ENCODE peak calls at places on chromosomes 11 and 22, in seven cellular contexts. M is kidney epithelial cell, G is breast epithelium, J is heart left ventricle, C is Calu3, S is lower lobe of right lung, Y is left ventricle myocardium inferior. A is an unnamed sample.

GRCh38 chr11:71201231-71201630 is 51.1 kb downstream of the SHANK2 start:
- DNase-seq in Y (no peak), G (no peak), J (no peak), S (peak), M (no peak), C (no peak), A (no peak)

GRCh38 chr22:21569459-21570161 is 2.1 kb downstream of the UBE2L3 start:
- DNase-seq in Y (no peak), J (no peak), G (no peak), C (no peak), M (no peak), S (no peak), A (no peak)

GRCh38 chr22:49724893-49725489 is 102.7 kb downstream of the BRD1 start:
- DNase-seq in J (peak), C (peak), G (no peak), S (peak), M (no peak), Y (peak), A (peak)

GRCh38 chr11:20658135-20658534 is 11.3 kb upstream of the NELL1 start:
- DNase-seq in C (no peak), S (no peak), Y (no peak), G (no peak), M (no peak), J (no peak), A (no peak)

GRCh38 chr11:17208257-17208999 is 642 bp upstream of the PIK3C2A start:
- DNase-seq in Y (no peak), S (no peak), M (peak), C (peak), J (no peak), G (peak), A (peak)

GRCh38 chr11:6012055-6012668 is 5.4 kb upstream of the OR56A4 start:
- DNase-seq in M (no peak), Y (no peak), G (no peak), J (no peak), S (no peak), C (no peak), A (no peak)

GRCh38 chr11:108497317-108498045 is 703 bp downstream of the POGLUT3 start:
- DNase-seq in Y (peak), S (peak), J (peak), M (peak), C (peak), G (peak), A (peak)

GRCh38 chr11:66192181-66192888 is 76.1 kb upstream of the RAB1B start:
- DNase-seq in Y (no peak), S (no peak), C (no peak), G (peak), J (no peak), M (no peak), A (peak)

GRCh38 chr11:115964091-115964490 is 459.9 kb upstream of the CADM1 start:
- DNase-seq in C (no peak), G (no peak), S (no peak), M (no peak), J (no peak), Y (no peak), A (no peak)

GRCh38 chr11:104625246-104625645 is 273.0 kb downstream of the CASP12 start:
- DNase-seq in S (no peak), G (no peak), J (no peak), C (no peak), M (no peak), Y (no peak), A (peak)

GRCh38 chr11:125373426-125374391 is 122.4 kb downstream of the FEZ1 start:
- DNase-seq in C (no peak), S (no peak), M (no peak), Y (peak), G (no peak), J (no peak), A (no peak)

GRCh38 chr11:95459268-95460040 is 228.5 kb upstream of the SESN3 start:
- DNase-seq in C (no peak), G (no peak), S (no peak), J (no peak), M (no peak), Y (no peak), A (peak)

GRCh38 chr11:608751-609354 is 6.9 kb downstream of the IRF7 start:
- DNase-seq in S (no peak), G (no peak), M (no peak), Y (no peak), C (no peak), J (peak), A (no peak)

GRCh38 chr22:20948989-20949388 is 18.1 kb upstream of the AIFM3 start:
- DNase-seq in J (no peak), S (no peak), C (no peak), Y (no peak), G (no peak), M (no peak), A (no peak)

GRCh38 chr11:61482513-61482912 is 26.0 kb upstream of the LRRC10B start:
- DNase-seq in Y (no peak), G (no peak), S (no peak), C (peak), M (no peak), J (no peak), A (no peak)

GRCh38 chr11:46075168-46075567 is 46.1 kb downstream of the PHF21A start:
- DNase-seq in C (peak), J (no peak), S (no peak), Y (no peak), G (no peak), M (peak), A (peak)

GRCh38 chr11:109291553-109291952 is 130.4 kb upstream of the C11orf87 start:
- DNase-seq in J (no peak), Y (no peak), S (no peak), G (no peak), M (no peak), C (no peak), A (no peak)

GRCh38 chr11:57434640-57435546 is 8.0 kb upstream of the SLC43A3 start:
- DNase-seq in Y (no peak), C (no peak), M (peak), J (no peak), S (no peak), G (peak), A (peak)

GRCh38 chr11:13983081-13983751 is 20.7 kb downstream of the SPON1 start:
- DNase-seq in S (no peak), C (no peak), M (no peak), G (no peak), J (peak), Y (no peak), A (peak)

GRCh38 chr11:121418625-121419114 is 33.4 kb upstream of the SORL1 start:
- DNase-seq in S (peak), G (no peak), C (no peak), Y (no peak), M (no peak), J (no peak), A (no peak)

GRCh38 chr22:20787746-20788626 is 14.1 kb downstream of the SERPIND1 start:
- DNase-seq in C (no peak), J (no peak), G (no peak), Y (no peak), M (no peak), S (no peak), A (no peak)

GRCh38 chr22:34354071-34354817 is 434.0 kb upstream of the LARGE1 start:
- DNase-seq in S (no peak), C (no peak), G (no peak), M (no peak), J (no peak), Y (no peak), A (no peak)

GRCh38 chr22:34356481-34356880 is 436.2 kb upstream of the LARGE1 start:
- DNase-seq in J (no peak), M (no peak), Y (no peak), G (no peak), S (no peak), C (no peak), A (no peak)
- TF ChIP-seq CTCF in J (no peak), M (no peak), Y (no peak), G (no peak), S (no peak), C (no peak), A (no peak)

GRCh38 chr11:119101759-119102423 is at the start of gene DPAGT1:
- DNase-seq in M (peak), J (peak), Y (peak), S (peak), C (peak), G (peak), A (peak)

GRCh38 chr11:119099707-119100106 is 1.9 kb downstream of the DPAGT1 start:
- DNase-seq in G (no peak), Y (no peak), M (no peak), C (no peak), J (no peak), S (no peak), A (no peak)

GRCh38 chr11:119100960-119101349 is 698 bp downstream of the DPAGT1 start:
- DNase-seq in M (no peak), C (no peak), G (no peak), J (no peak), Y (no peak), S (no peak), A (no peak)

GRCh38 chr11:119101367-119101758 is 290 bp downstream of the DPAGT1 start:
- DNase-seq in G (no peak), M (no peak), C (no peak), Y (no peak), J (peak), S (no peak), A (no peak)

GRCh38 chr11:119100246-119100959 is 1.2 kb downstream of the DPAGT1 start:
- DNase-seq in M (no peak), Y (no peak), G (no peak), S (no peak), J (no peak), C (peak), A (peak)
- TF ChIP-seq CTCF in M (peak), Y (no peak), G (no peak), S (peak), J (peak), C (peak), A (peak)

GRCh38 chr22:38141574-38141973 is 31.1 kb upstream of the BAIAP2L2 start:
- DNase-seq in Y (no peak), S (no peak), J (no peak), C (no peak), G (no peak), M (no peak), A (no peak)

GRCh38 chr22:38142606-38143005 is 32.1 kb upstream of the BAIAP2L2 start:
- DNase-seq in G (no peak), Y (no peak), C (no peak), S (no peak), M (no peak), J (peak), A (no peak)

GRCh38 chr22:38148252-38148651 is 33.4 kb downstream of the PLA2G6 start:
- DNase-seq in M (peak), G (no peak), C (no peak), S (no peak), J (no peak), Y (no peak), A (peak)

GRCh38 chr22:38139901-38140300 is 29.4 kb upstream of the BAIAP2L2 start:
- DNase-seq in S (no peak), G (no peak), C (no peak), J (no peak), M (no peak), Y (no peak), A (no peak)

DNA sequence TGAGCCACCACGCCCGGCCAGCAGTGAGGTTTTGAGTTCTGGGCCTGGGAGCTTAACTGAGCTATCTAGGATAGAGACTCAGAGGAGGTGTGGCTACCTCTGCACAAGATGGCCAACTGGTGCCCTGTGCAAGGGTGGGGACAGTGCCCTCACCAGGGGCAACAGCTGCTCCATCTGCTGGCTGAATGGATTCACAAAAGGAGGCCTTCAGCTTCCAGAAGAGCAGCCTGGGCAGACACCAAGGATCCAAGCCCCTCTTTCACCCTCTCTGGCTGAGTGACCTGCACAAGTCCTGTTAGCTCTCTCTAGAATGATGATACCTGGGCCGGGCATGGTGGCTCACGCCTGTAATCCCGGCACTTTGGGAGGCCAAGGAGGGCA is 33.5 kb upstream of the BAIAP2L2 start:
- DNase-seq in C (no peak), G (no peak), S (no peak), M (no peak), Y (no peak), J (no peak), A (no peak)
- TF ChIP-seq CTCF in C (no peak), G (no peak), S (no peak), M (no peak), Y (no peak), J (no peak), A (no peak)

GRCh38 chr11:72352859-72353551 is 81.3 kb downstream of the CLPB start:
- DNase-seq in S (no peak), J (no peak), Y (no peak), C (no peak), G (no peak), M (no peak), A (peak)

GRCh38 chr11:72350752-72351151 is 83.6 kb downstream of the CLPB start:
- DNase-seq in S (no peak), G (no peak), J (no peak), Y (no peak), M (no peak), C (no peak), A (no peak)

GRCh38 chr11:72354356-72355115 is 79.8 kb downstream of the CLPB start:
- DNase-seq in G (no peak), J (no peak), M (peak), Y (no peak), S (no peak), C (peak), A (no peak)

GRCh38 chr11:72349616-72350218 is 84.6 kb downstream of the CLPB start:
- DNase-seq in G (no peak), Y (peak), S (no peak), C (peak), J (peak), M (no peak), A (no peak)

GRCh38 chr11:72353861-72354260 is 80.5 kb downstream of the CLPB start:
- DNase-seq in G (no peak), Y (no peak), C (peak), S (no peak), J (no peak), M (no peak), A (no peak)
- TF ChIP-seq CTCF in G (no peak), Y (no peak), C (peak), S (no peak), J (peak), M (peak), A (peak)

GRCh38 chr22:41022470-41023298 is 69.7 kb upstream of the EP300 start:
- DNase-seq in C (peak), M (no peak), J (peak), S (peak), Y (peak), G (peak), A (peak)
- TF ChIP-seq CTCF in C (no peak), M (no peak), J (no peak), S (no peak), Y (no peak), G (no peak), A (no peak)

GRCh38 chr11:76266701-76267100 is 60.4 kb upstream of the WNT11 start:
- DNase-seq in Y (no peak), G (no peak), M (no peak), S (no peak), J (no peak), C (no peak), A (no peak)

GRCh38 chr11:76268498-76268897 is 62.2 kb upstream of the WNT11 start:
- DNase-seq in M (no peak), J (no peak), G (no peak), S (no peak), C (no peak), Y (no peak), A (no peak)

GRCh38 chr11:76266269-76266668 is 60.0 kb upstream of the WNT11 start:
- DNase-seq in S (no peak), G (peak), J (no peak), Y (no peak), C (peak), M (peak), A (peak)

GRCh38 chr11:76269247-76269646 is 62.9 kb upstream of the WNT11 start:
- DNase-seq in S (no peak), J (no peak), C (no peak), Y (no peak), G (no peak), M (no peak), A (no peak)

GRCh38 chr11:76267563-76267962 is 61.3 kb upstream of the WNT11 start:
- DNase-seq in C (no peak), M (no peak), G (no peak), Y (no peak), S (no peak), J (no peak), A (peak)
- TF ChIP-seq CTCF in C (no peak), M (no peak), G (no peak), Y (no peak), S (no peak), J (no peak), A (no peak)

A was measured in AG10803.